ENCODE peak calls at places on chromosomes 6 and 20, in eight cellular contexts. E is endothelial cell of umbilical vein, J is IMR-90, F is body of pancreas, Y is suprapubic skin, O is Peyer's patch, A is A549, P is sigmoid colon. H is an unnamed sample.

GRCh38 chr6:148700713-148701392 is 46.0 kb upstream of the UST start:
- DNase-seq in P (no peak), A (no peak), E (no peak), F (peak), O (no peak), Y (no peak), J (peak), H (peak)

GRCh38 chr6:128438311-128438916 is 82.0 kb downstream of the PTPRK start:
- DNase-seq in F (peak), O (no peak), A (no peak), P (no peak), E (peak), J (no peak), Y (no peak), H (no peak)

GRCh38 chr6:137415127-137415833 is 78.9 kb downstream of the OLIG3 start:
- DNase-seq in F (peak), A (peak), E (peak), Y (no peak), P (peak), O (peak), J (peak), H (no peak)

GRCh38 chr6:105803439-105803838 is 282.7 kb upstream of the PRDM1 start:
- DNase-seq in A (no peak), F (no peak), O (no peak), Y (no peak), E (no peak), P (no peak), J (peak), H (no peak)

GRCh38 chr6:27863962-27864905 is 48.0 kb downstream of the OR2B2 start:
- DNase-seq in J (peak), A (no peak), E (peak), F (peak), O (peak), Y (peak), P (no peak), H (no peak)

GRCh38 chr20:21225215-21225947 is 77.8 kb upstream of the XRN2 start:
- DNase-seq in A (no peak), Y (no peak), O (no peak), J (peak), P (no peak), E (no peak), F (no peak), H (no peak)

GRCh38 chr6:89161326-89162046 is 15.6 kb downstream of the PM20D2 start:
- DNase-seq in A (no peak), Y (no peak), F (no peak), E (no peak), O (no peak), J (peak), P (no peak), H (no peak)

GRCh38 chr6:54846243-54846856 is at the start of gene FAM83B:
- DNase-seq in O (peak), A (no peak), J (no peak), F (peak), E (no peak), Y (peak), P (no peak), H (no peak)

GRCh38 chr6:128572286-128572685 is 51.9 kb upstream of the PTPRK start:
- DNase-seq in Y (no peak), J (peak), F (no peak), E (no peak), P (no peak), O (no peak), A (no peak), H (no peak)

GRCh38 chr20:62834967-62835730 is 18.3 kb downstream of the COL9A3 start:
- DNase-seq in A (no peak), F (no peak), O (no peak), P (no peak), E (no peak), Y (peak), J (no peak), H (no peak)

GRCh38 chr6:27624672-27625262 is 151.9 kb upstream of the ZNF184 start:
- DNase-seq in E (no peak), F (no peak), P (no peak), J (no peak), Y (no peak), O (no peak), A (no peak), H (no peak)

GRCh38 chr6:157232161-157232895 is 91.0 kb downstream of the TMEM242 start:
- DNase-seq in P (peak), Y (peak), O (no peak), F (no peak), A (no peak), E (no peak), J (no peak), H (no peak)

GRCh38 chr6:18400831-18401446 is 13.8 kb downstream of the RNF144B start:
- DNase-seq in O (no peak), E (peak), A (no peak), Y (no peak), P (no peak), F (no peak), J (peak), H (no peak)

GRCh38 chr6:53822355-53823115 is 27.7 kb downstream of the LRRC1 start:
- DNase-seq in J (peak), P (no peak), F (no peak), E (no peak), Y (no peak), O (no peak), A (no peak), H (no peak)

GRCh38 chr6:39790772-39791171 is 1.4 kb upstream of the DAAM2 start:
- DNase-seq in A (no peak), Y (no peak), O (no peak), P (no peak), F (peak), J (peak), E (no peak), H (no peak)

GRCh38 chr6:90369024-90369519 is 72.4 kb upstream of the BACH2 start:
- DNase-seq in J (peak), P (peak), F (peak), E (peak), A (peak), Y (peak), O (no peak), H (peak)

GRCh38 chr6:44257007-44257752 is at the start of gene SLC35B2:
- DNase-seq in Y (peak), A (peak), E (peak), O (peak), F (peak), P (peak), J (peak), H (peak)

GRCh38 chr20:47620808-47621805 is 119.4 kb downstream of the NCOA3 start:
- DNase-seq in E (peak), A (peak), P (no peak), F (no peak), O (no peak), Y (no peak), J (peak), H (no peak)

GRCh38 chr20:48975955-48976354 is 54.4 kb downstream of the ARFGEF2 start:
- DNase-seq in Y (no peak), O (no peak), J (no peak), P (no peak), F (no peak), E (peak), A (no peak), H (no peak)

GRCh38 chr6:148203970-148204369 is 138.7 kb upstream of the SASH1 start:
- DNase-seq in Y (no peak), O (no peak), A (no peak), E (no peak), P (no peak), J (peak), F (no peak), H (peak)

GRCh38 chr6:105545947-105546710 is 143.2 kb upstream of the PREP start:
- DNase-seq in F (no peak), Y (no peak), J (peak), E (no peak), P (no peak), O (no peak), A (peak), H (no peak)

GRCh38 chr6:27862396-27863061 is 49.7 kb downstream of the OR2B2 start:
- DNase-seq in J (peak), E (no peak), A (no peak), O (no peak), Y (no peak), P (no peak), F (no peak), H (no peak)

GRCh38 chr20:45985573-45985972 is 13.6 kb upstream of the ZNF335 start:
- DNase-seq in J (no peak), P (peak), O (no peak), E (no peak), F (no peak), A (peak), Y (no peak), H (no peak)

GRCh38 chr6:30394139-30394538 is 49.2 kb downstream of the RPP21 start:
- DNase-seq in O (peak), J (no peak), Y (no peak), F (peak), P (no peak), A (no peak), E (no peak), H (no peak)

GRCh38 chr6:28658475-28659249 is 133.0 kb downstream of the GPX5 start:
- DNase-seq in J (peak), P (no peak), F (no peak), A (no peak), E (no peak), O (no peak), Y (no peak), H (no peak)

GRCh38 chr6:148177589-148178233 is 164.9 kb upstream of the SASH1 start:
- DNase-seq in P (peak), E (peak), A (peak), F (peak), Y (peak), J (peak), O (peak), H (no peak)

GRCh38 chr6:40722553-40723258 is 135.5 kb upstream of the LRFN2 start:
- DNase-seq in E (no peak), Y (no peak), O (no peak), A (no peak), F (no peak), J (peak), P (no peak), H (no peak)

GRCh38 chr6:21393426-21394165 is 200.0 kb upstream of the SOX4 start:
- DNase-seq in F (no peak), A (no peak), J (no peak), P (no peak), O (no peak), Y (no peak), E (no peak), H (no peak)

GRCh38 chr6:71289039-71289801 is 609 bp downstream of the OGFRL1 start:
- DNase-seq in F (peak), J (no peak), P (peak), O (peak), Y (peak), A (peak), E (peak), H (no peak)

GRCh38 chr6:21005816-21006553 is 471.7 kb downstream of the CDKAL1 start:
- DNase-seq in J (peak), A (peak), O (no peak), P (no peak), Y (no peak), F (no peak), E (peak), H (peak)

GRCh38 chr20:16378122-16378521 is 195.1 kb downstream of the KIF16B start:
- DNase-seq in F (no peak), P (no peak), J (no peak), O (no peak), A (no peak), Y (no peak), E (no peak), H (no peak)

GRCh38 chr6:133705731-133706130 is 183.2 kb upstream of the TCF21 start:
- DNase-seq in Y (no peak), A (no peak), O (no peak), F (no peak), J (peak), P (no peak), E (no peak), H (no peak)

GRCh38 chr6:139173172-139173571 is 38.3 kb downstream of the HECA start:
- DNase-seq in E (no peak), A (peak), J (peak), O (no peak), Y (no peak), P (no peak), F (no peak), H (no peak)

GRCh38 chr6:118735320-118735719 is 83.9 kb upstream of the CEP85L start:
- DNase-seq in P (no peak), O (no peak), E (peak), J (no peak), Y (no peak), A (no peak), F (no peak), H (no peak)

GRCh38 chr6:55101157-55101556 is 73.2 kb upstream of the HCRTR2 start:
- DNase-seq in O (no peak), P (no peak), Y (no peak), J (no peak), F (no peak), E (no peak), A (no peak), H (no peak)

DNA sequence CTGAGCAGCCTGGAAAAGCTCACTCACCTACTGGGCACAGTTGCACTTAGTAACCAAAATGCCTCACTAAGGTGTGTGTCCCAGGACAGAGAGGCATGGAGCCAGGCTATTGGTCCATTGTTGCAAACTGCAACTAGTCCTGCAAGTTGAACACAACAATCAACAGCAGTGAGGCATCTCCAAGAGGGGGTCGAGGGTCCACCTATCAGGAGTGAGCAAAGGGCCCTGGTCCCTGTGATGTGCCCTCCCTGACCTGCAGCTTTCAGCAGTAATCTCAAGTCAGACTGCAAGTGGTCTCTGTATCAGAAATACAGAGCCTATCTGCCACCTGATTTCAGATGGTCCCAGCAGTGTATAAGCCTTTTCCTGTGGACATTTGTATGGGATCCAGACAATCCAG is 50.2 kb upstream of the TGM3 start:
- DNase-seq in Y (no peak), A (no peak), O (no peak), P (no peak), F (no peak), E (no peak), J (no peak), H (no peak)
- TF ChIP-seq POLR2A in Y (no peak), A (no peak), O (no peak), P (no peak), F (no peak), E (no peak), J (no peak), H (no peak)

DNA sequence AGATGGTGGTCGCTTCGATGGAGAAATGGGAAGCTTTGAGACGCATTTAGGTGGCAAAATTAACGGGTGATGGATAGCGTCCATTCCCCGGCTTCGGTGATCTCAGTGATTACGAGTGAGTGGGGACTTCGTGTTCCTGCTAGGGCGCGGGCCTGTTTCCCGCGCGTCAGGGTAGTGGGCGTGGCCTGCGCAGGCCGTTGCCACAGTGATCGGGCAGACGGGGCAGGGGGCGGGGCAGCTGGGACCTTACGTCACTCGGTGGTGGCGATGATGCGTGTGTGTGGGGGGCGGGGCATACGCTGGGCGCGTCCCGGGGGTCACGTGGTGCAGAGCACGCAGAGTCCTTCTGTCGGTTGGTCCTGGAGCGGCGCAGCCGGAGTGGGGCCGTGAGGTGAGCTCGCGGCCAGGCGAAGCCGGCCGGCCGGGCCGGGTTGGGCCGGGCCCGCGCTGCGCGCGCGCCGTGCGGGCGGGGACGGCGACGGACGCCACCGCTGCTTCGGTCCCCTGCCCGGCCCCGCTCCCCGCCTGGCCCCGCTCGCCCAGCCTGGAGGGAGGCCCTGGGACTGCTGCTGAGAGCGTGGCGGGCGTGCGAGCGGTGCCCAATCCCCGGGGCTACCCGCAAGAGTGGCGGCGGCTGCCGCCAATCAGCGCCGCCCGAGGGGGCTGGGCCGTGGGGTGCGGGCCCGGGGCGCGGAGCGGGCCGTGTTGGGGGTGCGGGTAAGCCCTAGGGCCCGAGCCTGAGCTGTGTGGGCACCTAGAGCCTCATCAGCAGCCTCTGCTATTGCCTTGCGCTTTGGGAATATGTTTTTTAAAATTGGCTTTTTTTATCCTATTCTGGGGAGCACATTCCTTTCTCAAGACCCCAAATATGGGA is at the start of gene PHF20:
- DNase-seq in A (peak), Y (peak), O (peak), F (peak), E (peak), P (peak), J (peak), H (peak)
- TF ChIP-seq POLR2A in A (peak), Y (peak), O (peak), F (peak), E (peak), P (peak), J (peak), H (peak)

DNA sequence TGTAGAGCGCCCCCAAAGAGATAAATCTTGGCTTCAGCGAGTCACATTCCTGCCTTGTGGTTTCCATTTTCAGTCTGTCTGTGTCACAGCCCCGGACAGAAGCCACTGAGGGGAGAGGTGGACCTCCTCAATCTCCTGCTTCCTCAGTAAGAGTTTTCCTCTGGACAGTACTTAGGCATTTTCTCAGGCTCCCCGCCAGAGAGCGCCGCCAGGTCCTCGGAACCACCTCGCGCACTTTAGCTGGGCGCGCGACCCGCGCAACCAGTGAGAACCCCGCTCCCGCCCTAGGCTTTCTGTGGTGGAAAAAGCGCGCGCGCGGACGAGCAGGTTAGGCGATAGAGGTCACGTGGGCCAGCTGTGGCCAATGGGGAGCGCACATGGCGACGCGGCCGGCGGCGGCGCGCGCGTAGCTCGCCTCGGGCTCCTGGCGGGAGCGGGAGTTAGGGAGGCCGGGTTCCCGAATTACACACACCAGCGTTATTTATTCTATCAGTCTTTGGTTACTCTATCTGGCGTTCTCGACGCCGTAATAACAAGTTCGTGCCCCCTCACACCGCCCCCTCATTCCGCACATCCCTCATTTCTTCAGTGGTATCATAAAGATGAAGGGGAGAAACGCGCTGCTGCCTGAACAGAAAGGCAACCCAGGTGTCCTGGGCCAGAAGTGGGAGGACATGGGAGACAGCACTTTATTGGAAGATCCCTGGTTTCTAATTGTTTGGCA is 19.4 kb downstream of the PXT1 start:
- DNase-seq in J (peak), O (peak), Y (peak), P (peak), A (peak), F (peak), E (peak), H (peak)
- TF ChIP-seq POLR2A in J (peak), O (peak), Y (no peak), P (peak), A (peak), F (peak), E (peak), H (peak)

GRCh38 chr6:42201382-42201781 is 6.6 kb upstream of the GUCA1B start:
- DNase-seq in P (no peak), E (no peak), F (no peak), A (no peak), J (peak), Y (no peak), O (no peak), H (no peak)

GRCh38 chr6:42197574-42198362 is 3.0 kb upstream of the GUCA1B start:
- DNase-seq in J (peak), F (no peak), Y (no peak), O (no peak), A (peak), E (peak), P (no peak), H (peak)

GRCh38 chr6:42200035-42200434 is 5.3 kb upstream of the GUCA1B start:
- DNase-seq in O (no peak), E (no peak), A (peak), J (peak), P (no peak), Y (no peak), F (no peak), H (peak)

GRCh38 chr6:42203217-42203616 is 8.5 kb upstream of the GUCA1B start:
- DNase-seq in O (no peak), E (no peak), P (no peak), A (no peak), J (no peak), Y (no peak), F (no peak), H (no peak)

GRCh38 chr6:42199106-42199981 is 4.6 kb upstream of the GUCA1B start:
- DNase-seq in F (no peak), J (peak), E (no peak), P (no peak), Y (no peak), O (no peak), A (peak), H (no peak)
- TF ChIP-seq POLR2A in F (no peak), J (no peak), E (no peak), P (no peak), Y (no peak), O (no peak), A (no peak), H (no peak)

DNA sequence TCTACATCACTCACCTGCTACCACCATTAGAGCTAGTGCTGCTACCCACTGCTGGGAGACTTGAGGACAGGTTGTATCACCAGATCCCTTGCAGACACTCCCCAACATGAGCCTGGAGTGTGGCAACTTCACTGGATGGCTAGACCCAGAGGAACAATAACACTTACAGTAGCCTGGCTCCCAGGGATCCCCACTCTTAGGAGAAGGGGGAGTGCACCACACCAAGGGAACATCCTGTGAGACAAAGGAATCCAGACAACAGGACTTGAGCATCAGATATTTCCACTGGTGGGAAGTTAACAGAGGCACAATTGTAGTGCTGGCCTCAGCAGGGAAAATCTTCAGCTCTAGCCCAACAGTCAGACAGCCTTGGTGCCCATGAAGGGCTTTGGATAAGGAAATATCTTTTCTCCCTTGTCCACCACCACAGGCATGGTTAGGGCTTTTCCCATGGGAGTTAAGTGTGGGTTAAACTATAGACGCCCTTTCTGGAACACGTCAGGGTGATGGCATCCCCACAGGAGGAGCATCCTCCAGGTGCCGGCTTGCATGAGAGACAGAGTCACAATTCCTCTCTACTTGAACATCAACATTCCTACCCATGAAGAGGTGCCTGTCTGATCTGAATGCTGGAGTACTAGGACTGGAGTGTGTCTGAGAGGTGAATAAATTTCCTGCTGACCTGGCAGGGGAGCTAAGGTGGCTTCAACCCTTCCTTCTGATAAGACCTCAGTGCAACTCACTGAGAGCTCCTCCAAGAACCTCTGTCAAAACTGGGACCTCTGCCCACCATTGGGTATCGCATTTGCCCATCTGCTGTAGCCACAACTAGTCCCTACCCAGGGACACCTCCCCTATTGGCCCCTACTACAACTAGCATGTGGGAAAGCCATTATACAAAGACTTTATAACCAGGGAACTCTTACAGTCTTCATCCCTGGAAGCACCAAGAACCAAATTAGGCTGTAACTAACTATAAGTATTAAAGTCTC is 55.4 kb upstream of the SIRPG start:
- DNase-seq in A (no peak), P (no peak), Y (no peak), E (no peak), F (no peak), O (no peak), J (no peak), H (no peak)
- TF ChIP-seq POLR2A in A (no peak), P (no peak), Y (no peak), E (no peak), F (no peak), O (no peak), J (no peak), H (no peak)

H was measured in H54.